ENCODE peak calls at places on chromosomes 12 and 14, in five cellular contexts. One of them, this sample, is unnamed.
A peak's percentile ranks its signal among the peaks of the same experiment; 100 is the strongest.

GRCh38 chr14:73850940-73851339 is 691 bp upstream of the PTGR2 start:
- DNase-seq in HEK293T: no peak
- DNase-seq in H1: no peak
- DNase-seq in HepG2: peak; percentile 38
- DNase-seq in GM12878: no peak
- DNase-seq in this sample: no peak

GRCh38 chr12:96193725-96194571 is at the start of gene ELK3:
- DNase-seq in HEK293T: peak; percentile 65
- DNase-seq in H1: no peak
- DNase-seq in HepG2: peak; percentile 50
- DNase-seq in GM12878: no peak
- DNase-seq in this sample: peak; percentile 38

GRCh38 chr14:65228436-65228835 is 126.1 kb upstream of the MAX start:
- DNase-seq in HEK293T: no peak
- DNase-seq in H1: no peak
- DNase-seq in HepG2: no peak
- DNase-seq in GM12878: peak; percentile 92
- DNase-seq in this sample: no peak

GRCh38 chr14:34035177-34035933 is 84.5 kb upstream of the EGLN3 start:
- DNase-seq in HEK293T: no peak
- DNase-seq in H1: no peak
- DNase-seq in HepG2: peak; percentile 95
- DNase-seq in GM12878: no peak
- DNase-seq in this sample: no peak

GRCh38 chr12:3204143-3204542 is 127.0 kb downstream of the TSPAN9 start:
- DNase-seq in HEK293T: no peak
- DNase-seq in H1: no peak
- DNase-seq in HepG2: no peak
- DNase-seq in GM12878: no peak
- DNase-seq in this sample: no peak

GRCh38 chr12:9331218-9331626 is 123.0 kb upstream of the PZP start:
- DNase-seq in HEK293T: peak; percentile 78
- DNase-seq in H1: peak; percentile 51
- DNase-seq in HepG2: peak; percentile 44
- DNase-seq in GM12878: peak; percentile 23
- DNase-seq in this sample: peak; percentile 76

GRCh38 chr14:90546767-90547166 is 149.9 kb downstream of the CALM1 start:
- DNase-seq in HEK293T: no peak
- DNase-seq in H1: no peak
- DNase-seq in HepG2: no peak
- DNase-seq in GM12878: no peak
- DNase-seq in this sample: no peak

GRCh38 chr12:81128930-81129554 is 51.2 kb downstream of the ACSS3 start:
- DNase-seq in HEK293T: peak; percentile 54
- DNase-seq in H1: no peak
- DNase-seq in HepG2: peak; percentile 72
- DNase-seq in GM12878: peak; percentile 5
- DNase-seq in this sample: peak; percentile 20

GRCh38 chr12:30286345-30286926 is 409.2 kb downstream of the IPO8 start:
- DNase-seq in HEK293T: no peak
- DNase-seq in H1: no peak
- DNase-seq in HepG2: peak; percentile 6
- DNase-seq in GM12878: no peak
- DNase-seq in this sample: no peak

GRCh38 chr12:22406622-22407021 is 72.1 kb upstream of the ST8SIA1 start:
- DNase-seq in HEK293T: no peak
- DNase-seq in H1: no peak
- DNase-seq in HepG2: no peak
- DNase-seq in GM12878: no peak
- DNase-seq in this sample: no peak

GRCh38 chr12:12722351-12723146 is 5.4 kb downstream of the CDKN1B start:
- DNase-seq in HEK293T: no peak
- DNase-seq in H1: no peak
- DNase-seq in HepG2: no peak
- DNase-seq in GM12878: no peak
- DNase-seq in this sample: no peak

GRCh38 chr12:1807107-1807478 is 13.3 kb upstream of the LRTM2 start:
- DNase-seq in HEK293T: no peak
- DNase-seq in H1: no peak
- DNase-seq in HepG2: peak; percentile 51
- DNase-seq in GM12878: no peak
- DNase-seq in this sample: no peak

GRCh38 chr12:89733579-89734201 is 25.1 kb upstream of the ATP2B1 start:
- DNase-seq in HEK293T: no peak
- DNase-seq in H1: no peak
- DNase-seq in HepG2: no peak
- DNase-seq in GM12878: no peak
- DNase-seq in this sample: no peak

GRCh38 chr14:100885196-100886030 is 18.1 kb downstream of the RTL1 start:
- DNase-seq in HEK293T: no peak
- DNase-seq in H1: no peak
- DNase-seq in HepG2: no peak
- DNase-seq in GM12878: no peak
- DNase-seq in this sample: no peak

GRCh38 chr12:76155157-76155556 is 70.7 kb upstream of the NAP1L1 start:
- DNase-seq in HEK293T: no peak
- DNase-seq in H1: no peak
- DNase-seq in HepG2: no peak
- DNase-seq in GM12878: no peak
- DNase-seq in this sample: no peak

GRCh38 chr14:71001742-71002141 is 94.5 kb downstream of the PCNX1 start:
- DNase-seq in HEK293T: no peak
- DNase-seq in H1: no peak
- DNase-seq in HepG2: peak; percentile 18
- DNase-seq in GM12878: no peak
- DNase-seq in this sample: no peak

GRCh38 chr14:76257111-76257803 is 105.5 kb downstream of the GPATCH2L start:
- DNase-seq in HEK293T: no peak
- DNase-seq in H1: no peak
- DNase-seq in HepG2: no peak
- DNase-seq in GM12878: no peak
- DNase-seq in this sample: no peak

GRCh38 chr14:79571361-79571760 is 639.9 kb downstream of the DIO2 start:
- DNase-seq in HEK293T: no peak
- DNase-seq in H1: no peak
- DNase-seq in HepG2: peak; percentile 2
- DNase-seq in GM12878: no peak
- DNase-seq in this sample: no peak

GRCh38 chr12:6451348-6452244 is at the start of gene TAPBPL:
- DNase-seq in HEK293T: peak; percentile 53
- DNase-seq in H1: no peak
- DNase-seq in HepG2: peak; percentile 89
- DNase-seq in GM12878: peak; percentile 75
- DNase-seq in this sample: peak; percentile 48

GRCh38 chr12:64392221-64392620 is 1.7 kb upstream of the C12orf56 start:
- DNase-seq in HEK293T: peak; percentile 16
- DNase-seq in H1: no peak
- DNase-seq in HepG2: no peak
- DNase-seq in GM12878: no peak
- DNase-seq in this sample: no peak

GRCh38 chr14:74326369-74327152 is 21.7 kb upstream of the VRTN start:
- DNase-seq in HEK293T: no peak
- DNase-seq in H1: peak; percentile 95
- DNase-seq in HepG2: peak; percentile 26
- DNase-seq in GM12878: no peak
- DNase-seq in this sample: peak; percentile 94

GRCh38 chr14:106622200-106622745 is 1095.9 kb downstream of the TMEM121 start:
- DNase-seq in HEK293T: no peak
- DNase-seq in H1: no peak
- DNase-seq in HepG2: no peak
- DNase-seq in GM12878: no peak
- DNase-seq in this sample: no peak

GRCh38 chr14:95287176-95287754 is 32.4 kb downstream of the CLMN start:
- DNase-seq in HEK293T: no peak
- DNase-seq in H1: no peak
- DNase-seq in HepG2: no peak
- DNase-seq in GM12878: no peak
- DNase-seq in this sample: no peak

GRCh38 chr12:11633968-11634367 is 15.5 kb upstream of the ETV6 start:
- DNase-seq in HEK293T: no peak
- DNase-seq in H1: no peak
- DNase-seq in HepG2: peak; percentile 59
- DNase-seq in GM12878: no peak
- DNase-seq in this sample: no peak

GRCh38 chr12:11628353-11628752 is 21.1 kb upstream of the ETV6 start:
- DNase-seq in HEK293T: no peak
- DNase-seq in H1: no peak
- DNase-seq in HepG2: no peak
- DNase-seq in GM12878: no peak
- DNase-seq in this sample: no peak

GRCh38 chr12:11635341-11635740 is 14.1 kb upstream of the ETV6 start:
- DNase-seq in HEK293T: no peak
- DNase-seq in H1: no peak
- DNase-seq in HepG2: no peak
- DNase-seq in GM12878: no peak
- DNase-seq in this sample: no peak

GRCh38 chr12:11631288-11631687 is 18.2 kb upstream of the ETV6 start:
- DNase-seq in HEK293T: no peak
- DNase-seq in H1: no peak
- DNase-seq in HepG2: no peak
- DNase-seq in GM12878: no peak
- DNase-seq in this sample: no peak

GRCh38 chr12:11630046-11630706 is 19.3 kb upstream of the ETV6 start:
- DNase-seq in HEK293T: no peak
- DNase-seq in H1: no peak
- DNase-seq in HepG2: no peak
- DNase-seq in GM12878: no peak
- DNase-seq in this sample: no peak
- TF ChIP-seq SUZ12 in HEK293T: no peak
- TF ChIP-seq SUZ12 in H1: no peak
- TF ChIP-seq SUZ12 in HepG2: no peak
- TF ChIP-seq SUZ12 in GM12878: no peak
- TF ChIP-seq SUZ12 in this sample: no peak

GRCh38 chr12:78403681-78404080 is 460.9 kb upstream of the SYT1 start:
- DNase-seq in HEK293T: no peak
- DNase-seq in H1: no peak
- DNase-seq in HepG2: no peak
- DNase-seq in GM12878: no peak
- DNase-seq in this sample: no peak

GRCh38 chr12:78396538-78396937 is 468.0 kb upstream of the SYT1 start:
- DNase-seq in HEK293T: no peak
- DNase-seq in H1: no peak
- DNase-seq in HepG2: no peak
- DNase-seq in GM12878: no peak
- DNase-seq in this sample: no peak

GRCh38 chr12:78403136-78403535 is 461.4 kb upstream of the SYT1 start:
- DNase-seq in HEK293T: no peak
- DNase-seq in H1: no peak
- DNase-seq in HepG2: no peak
- DNase-seq in GM12878: no peak
- DNase-seq in this sample: no peak

GRCh38 chr12:78402366-78403134 is 462.0 kb upstream of the SYT1 start:
- DNase-seq in HEK293T: no peak
- DNase-seq in H1: no peak
- DNase-seq in HepG2: no peak
- DNase-seq in GM12878: no peak
- DNase-seq in this sample: no peak

GRCh38 chr12:78398750-78399149 is 465.8 kb upstream of the SYT1 start:
- DNase-seq in HEK293T: no peak
- DNase-seq in H1: no peak
- DNase-seq in HepG2: no peak
- DNase-seq in GM12878: no peak
- DNase-seq in this sample: no peak
- TF ChIP-seq SUZ12 in HEK293T: no peak
- TF ChIP-seq SUZ12 in H1: no peak
- TF ChIP-seq SUZ12 in HepG2: no peak
- TF ChIP-seq SUZ12 in GM12878: no peak
- TF ChIP-seq SUZ12 in this sample: no peak

GRCh38 chr14:99273025-99273723 is 1.2 kb upstream of the BCL11B start:
- DNase-seq in HEK293T: no peak
- DNase-seq in H1: no peak
- DNase-seq in HepG2: peak; percentile 16
- DNase-seq in GM12878: no peak
- DNase-seq in this sample: no peak

GRCh38 chr14:99274346-99275221 is 2.6 kb upstream of the BCL11B start:
- DNase-seq in HEK293T: peak; percentile 73
- DNase-seq in H1: peak; percentile 89
- DNase-seq in HepG2: peak; percentile 77
- DNase-seq in GM12878: no peak
- DNase-seq in this sample: peak; percentile 84

GRCh38 chr14:99275222-99275584 is 3.2 kb upstream of the BCL11B start:
- DNase-seq in HEK293T: no peak
- DNase-seq in H1: no peak
- DNase-seq in HepG2: no peak
- DNase-seq in GM12878: no peak
- DNase-seq in this sample: no peak

GRCh38 chr14:99272669-99273024 is 650 bp upstream of the BCL11B start:
- DNase-seq in HEK293T: no peak
- DNase-seq in H1: no peak
- DNase-seq in HepG2: no peak
- DNase-seq in GM12878: no peak
- DNase-seq in this sample: no peak

GRCh38 chr14:99273724-99274345 is 1.8 kb upstream of the BCL11B start:
- DNase-seq in HEK293T: no peak
- DNase-seq in H1: no peak
- DNase-seq in HepG2: peak; percentile 14
- DNase-seq in GM12878: no peak
- DNase-seq in this sample: no peak
- TF ChIP-seq SUZ12 in HEK293T: no peak
- TF ChIP-seq SUZ12 in H1: no peak
- TF ChIP-seq SUZ12 in HepG2: no peak
- TF ChIP-seq SUZ12 in GM12878: no peak
- TF ChIP-seq SUZ12 in this sample: no peak

GRCh38 chr12:7864751-7865150 is 8.0 kb downstream of the SLC2A14 start:
- DNase-seq in HEK293T: no peak
- DNase-seq in H1: no peak
- DNase-seq in HepG2: no peak
- DNase-seq in GM12878: no peak
- DNase-seq in this sample: no peak

GRCh38 chr12:7872565-7873304 is at the start of gene SLC2A14:
- DNase-seq in HEK293T: no peak
- DNase-seq in H1: no peak
- DNase-seq in HepG2: no peak
- DNase-seq in GM12878: no peak
- DNase-seq in this sample: no peak

GRCh38 chr12:7868391-7868790 is 4.3 kb downstream of the SLC2A14 start:
- DNase-seq in HEK293T: no peak
- DNase-seq in H1: no peak
- DNase-seq in HepG2: no peak
- DNase-seq in GM12878: no peak
- DNase-seq in this sample: no peak

GRCh38 chr12:7870335-7870734 is 2.4 kb downstream of the SLC2A14 start:
- DNase-seq in HEK293T: no peak
- DNase-seq in H1: no peak
- DNase-seq in HepG2: no peak
- DNase-seq in GM12878: no peak
- DNase-seq in this sample: no peak

DNA sequence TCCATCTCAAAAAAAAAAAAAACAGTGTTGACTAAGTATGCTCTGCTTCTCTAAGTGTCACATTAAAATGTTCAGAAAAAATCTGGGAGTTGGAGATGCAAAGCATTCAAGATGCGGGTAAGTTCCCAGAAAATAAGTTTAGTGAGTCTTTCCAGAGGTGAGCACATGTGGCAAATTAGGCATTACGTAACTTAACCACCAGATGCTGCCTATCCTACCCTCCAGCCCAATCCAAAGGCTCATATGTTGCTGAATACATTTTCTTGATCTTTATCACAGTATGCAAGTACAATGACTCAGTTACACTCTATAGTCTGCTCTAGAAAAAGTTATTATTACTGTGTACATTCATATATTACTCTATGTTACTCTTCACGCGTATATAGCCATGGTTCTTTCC is 3.6 kb downstream of the SLC2A14 start:
- DNase-seq in HEK293T: no peak
- DNase-seq in H1: no peak
- DNase-seq in HepG2: no peak
- DNase-seq in GM12878: no peak
- DNase-seq in this sample: no peak
- TF ChIP-seq SUZ12 in HEK293T: no peak
- TF ChIP-seq SUZ12 in H1: no peak
- TF ChIP-seq SUZ12 in HepG2: no peak
- TF ChIP-seq SUZ12 in GM12878: no peak
- TF ChIP-seq SUZ12 in this sample: no peak

This sample was measured in NT2/D1.